ENCODE peak calls at places on chromosome 21, in six cellular contexts. M, N, G, K, A and L are unnamed samples.

GRCh38 chr21:41779659-41780058 is 12.8 kb upstream of the RIPK4 start:
- DNase-seq in K (no peak), G (no peak), N (no peak), A (no peak), M (no peak), L (no peak)

GRCh38 chr21:41562101-41563000 is 54.4 kb upstream of the TMPRSS2 start:
- DNase-seq in N (no peak), A (no peak), G (no peak), M (no peak), K (no peak), L (no peak)

GRCh38 chr21:16913010-16913409 is 599.8 kb upstream of the CXADR start:
- DNase-seq in M (no peak), N (no peak), K (peak), G (no peak), A (no peak), L (no peak)

GRCh38 chr21:31731112-31731801 is 661 bp downstream of the SCAF4 start:
- DNase-seq in K (peak), N (peak), A (peak), G (no peak), M (peak), L (peak)

GRCh38 chr21:28899220-28899619 is 93.5 kb downstream of the LTN1 start:
- DNase-seq in M (no peak), G (no peak), N (no peak), A (no peak), K (no peak), L (no peak)

GRCh38 chr21:15781986-15782385 is 52.2 kb downstream of the USP25 start:
- DNase-seq in G (no peak), A (no peak), N (no peak), M (no peak), K (no peak), L (no peak)

GRCh38 chr21:32325706-32326105 is 27.1 kb downstream of the MRAP start:
- DNase-seq in M (no peak), K (no peak), G (no peak), N (no peak), A (no peak), L (no peak)

GRCh38 chr21:41754481-41754891 is 12.4 kb downstream of the RIPK4 start:
- DNase-seq in M (no peak), N (no peak), A (no peak), G (no peak), K (peak), L (no peak)

GRCh38 chr21:28922368-28922767 is 70.3 kb downstream of the LTN1 start:
- DNase-seq in G (no peak), N (no peak), A (no peak), K (no peak), M (no peak), L (no peak)

GRCh38 chr21:16250282-16250681 is 520.5 kb downstream of the USP25 start:
- DNase-seq in A (no peak), G (no peak), N (no peak), K (no peak), M (no peak), L (no peak)

GRCh38 chr21:36966066-36966845 is at the start of gene HLCS:
- DNase-seq in M (peak), A (peak), N (peak), K (peak), G (peak), L (peak)

GRCh38 chr21:32141009-32141357 is 137.9 kb downstream of the MIS18A start:
- DNase-seq in G (no peak), N (no peak), M (no peak), A (no peak), K (no peak), L (no peak)

GRCh38 chr21:16534408-16535099 is 804.8 kb downstream of the USP25 start:
- DNase-seq in N (no peak), A (no peak), K (no peak), G (no peak), M (peak), L (no peak)

GRCh38 chr21:33857846-33858671 is 57.5 kb downstream of the ATP5PO start:
- DNase-seq in N (no peak), G (no peak), M (no peak), K (peak), A (no peak), L (no peak)

GRCh38 chr21:36717901-36718465 is 19.1 kb downstream of the SIM2 start:
- DNase-seq in M (no peak), G (no peak), A (no peak), N (no peak), K (no peak), L (no peak)

GRCh38 chr21:15617968-15618367 is 111.8 kb upstream of the USP25 start:
- DNase-seq in A (no peak), N (no peak), G (peak), M (peak), K (no peak), L (no peak)

GRCh38 chr21:37207441-37208009 is 59.6 kb downstream of the VPS26C start:
- DNase-seq in K (no peak), A (no peak), G (no peak), M (peak), N (peak), L (peak)

GRCh38 chr21:45994086-45994661 is 12.6 kb downstream of the COL6A1 start:
- DNase-seq in G (no peak), K (no peak), M (no peak), N (peak), A (peak), L (no peak)

GRCh38 chr21:43892984-43893535 is 28.0 kb downstream of the AGPAT3 start:
- DNase-seq in M (no peak), G (no peak), A (no peak), N (no peak), K (no peak), L (no peak)

GRCh38 chr21:41566500-41567014 is 58.6 kb upstream of the TMPRSS2 start:
- DNase-seq in A (no peak), N (no peak), G (no peak), K (no peak), M (no peak), L (no peak)

GRCh38 chr21:39386194-39386593 is 37.3 kb upstream of the HMGN1 start:
- DNase-seq in K (no peak), A (no peak), N (no peak), G (no peak), M (peak), L (no peak)

GRCh38 chr21:46391773-46392172 is 66.9 kb upstream of the DIP2A start:
- DNase-seq in N (no peak), G (no peak), M (no peak), K (no peak), A (no peak), L (no peak)

GRCh38 chr21:16455978-16456377 is 726.2 kb downstream of the USP25 start:
- DNase-seq in N (no peak), K (no peak), M (peak), G (no peak), A (no peak), L (no peak)

GRCh38 chr21:38334866-38335265 is 78.1 kb downstream of the KCNJ15 start:
- DNase-seq in N (no peak), A (no peak), M (no peak), K (no peak), G (no peak), L (no peak)

GRCh38 chr21:38337793-38338192 is 81.0 kb downstream of the KCNJ15 start:
- DNase-seq in G (no peak), M (no peak), N (no peak), A (no peak), K (no peak), L (no peak)

GRCh38 chr21:38330671-38331070 is 73.9 kb downstream of the KCNJ15 start:
- DNase-seq in K (no peak), M (no peak), N (no peak), G (no peak), A (no peak), L (no peak)

GRCh38 chr21:38329176-38329575 is 72.4 kb downstream of the KCNJ15 start:
- DNase-seq in A (no peak), K (no peak), N (no peak), G (no peak), M (no peak), L (no peak)

DNA sequence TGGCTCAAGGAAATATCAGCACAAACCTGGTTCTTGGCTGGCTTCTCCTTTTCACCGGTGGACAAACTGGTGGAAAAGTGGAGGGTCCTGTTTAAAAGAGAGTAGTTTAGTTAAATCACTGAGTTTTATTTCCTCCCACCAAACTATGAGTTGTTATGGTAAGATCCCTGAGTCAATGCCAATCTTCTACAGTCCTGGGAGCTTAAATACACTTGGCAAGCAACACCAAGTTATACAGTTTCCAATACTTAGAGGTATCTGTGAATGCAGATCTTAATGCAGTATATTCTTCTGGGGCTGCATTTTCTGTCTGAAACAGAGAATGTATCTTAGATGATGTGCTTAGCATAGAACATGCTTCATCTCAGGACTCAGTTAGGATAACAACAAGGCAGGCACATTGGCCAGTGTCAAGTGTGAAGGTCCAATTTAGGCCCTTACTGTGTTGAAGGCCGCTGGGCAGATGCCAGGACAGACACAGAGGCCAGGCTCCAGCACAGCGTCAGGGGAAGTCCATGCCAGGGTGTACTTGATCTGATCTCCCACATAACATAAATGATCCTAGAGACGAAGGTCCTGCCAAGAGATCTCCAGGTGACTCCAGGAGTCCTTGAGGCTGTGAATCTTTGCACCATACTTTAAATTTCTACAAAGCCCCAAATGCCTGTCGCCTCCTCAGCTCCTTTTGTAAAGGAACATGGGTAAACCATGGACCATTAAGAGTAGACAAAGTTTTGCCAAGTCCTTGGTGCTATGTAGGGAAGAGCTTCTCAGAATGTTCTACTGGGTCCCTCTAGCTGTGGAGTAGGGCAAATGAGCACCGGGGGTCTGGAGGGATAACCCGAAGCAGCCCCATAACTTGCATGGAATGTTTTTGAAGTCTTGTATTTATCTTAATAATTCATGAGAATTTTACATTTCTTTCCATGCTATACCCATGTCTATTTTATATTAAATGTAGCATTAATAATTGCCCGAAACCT is 76.8 kb downstream of the KCNJ15 start:
- DNase-seq in K (no peak), G (no peak), M (peak), N (no peak), A (no peak), L (no peak)
- TF ChIP-seq CTCF in K (no peak), G (peak), M (peak), N (no peak), A (no peak), L (no peak)

DNA sequence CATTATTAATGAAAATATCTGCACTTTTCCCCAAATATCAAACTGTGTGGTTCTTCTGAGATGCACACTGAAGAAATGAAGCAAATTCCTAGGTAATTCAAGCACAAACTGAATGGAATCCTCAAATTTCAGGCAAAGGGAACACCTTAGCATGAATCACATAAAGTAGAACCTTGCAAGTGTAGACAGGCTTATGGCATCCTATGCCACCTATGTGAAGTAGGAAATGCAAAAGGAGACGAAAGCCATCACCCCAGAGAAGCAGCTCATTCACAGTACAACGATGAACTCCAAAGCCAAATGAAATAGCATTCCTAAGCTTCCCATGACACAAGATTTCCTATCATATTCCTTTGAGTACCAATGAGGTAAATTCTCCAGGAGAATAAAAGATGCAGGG is 461.2 kb upstream of the RUNX1 start:
- DNase-seq in N (no peak), A (no peak), M (no peak), K (no peak), G (no peak), L (no peak)
- TF ChIP-seq CTCF in N (no peak), A (no peak), M (no peak), K (no peak), G (no peak), L (no peak)

GRCh38 chr21:44938976-44939531 is 775 bp upstream of the SLX9 start:
- DNase-seq in G (no peak), N (no peak), K (no peak), A (no peak), M (no peak), L (no peak)

GRCh38 chr21:44942566-44942965 is 2.7 kb downstream of the SLX9 start:
- DNase-seq in N (no peak), M (no peak), A (no peak), G (no peak), K (no peak), L (no peak)

GRCh38 chr21:44941567-44941966 is 1.7 kb downstream of the SLX9 start:
- DNase-seq in K (no peak), M (no peak), G (no peak), A (no peak), N (no peak), L (no peak)

GRCh38 chr21:44940116-44940631 is 345 bp downstream of the SLX9 start:
- DNase-seq in A (no peak), M (no peak), G (no peak), K (no peak), N (no peak), L (no peak)

DNA sequence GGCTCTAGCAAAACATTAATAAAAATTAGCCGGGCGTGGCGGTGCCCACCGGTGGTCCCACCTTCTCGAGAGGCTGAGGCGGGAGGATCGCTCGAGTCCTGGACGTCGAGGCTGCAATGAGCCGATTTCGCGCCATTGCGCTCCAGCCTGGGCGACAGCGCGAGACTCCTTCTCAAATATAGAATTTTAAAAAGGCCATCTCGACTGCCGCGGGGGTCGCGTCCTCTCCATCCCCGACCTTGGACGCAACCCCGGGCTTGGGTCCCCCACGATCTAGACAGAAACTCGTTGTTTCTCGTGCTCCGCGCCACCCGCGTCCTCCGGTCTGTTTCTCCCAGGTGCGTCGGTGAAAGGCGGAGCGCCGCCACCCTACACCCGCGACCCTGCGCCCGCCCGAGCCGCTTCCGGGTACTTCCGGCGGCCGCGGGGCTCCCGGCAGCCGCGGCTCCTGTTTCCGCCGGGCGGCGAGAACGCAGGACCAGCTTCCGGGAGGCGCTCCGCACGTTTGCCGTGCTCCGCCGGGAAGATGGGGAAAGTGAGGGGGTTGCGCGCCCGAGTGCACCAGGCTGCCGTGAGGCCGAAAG is at the start of gene SLX9:
- DNase-seq in K (peak), N (peak), A (peak), M (peak), G (no peak), L (peak)
- TF ChIP-seq CTCF in K (no peak), N (no peak), A (no peak), M (no peak), G (no peak), L (no peak)

GRCh38 chr21:26490771-26491170 is 82.3 kb downstream of the CYYR1 start:
- DNase-seq in N (no peak), G (no peak), K (no peak), A (no peak), M (no peak), L (no peak)

GRCh38 chr21:26487981-26488480 is 85.1 kb downstream of the CYYR1 start:
- DNase-seq in M (no peak), N (no peak), A (no peak), G (no peak), K (no peak), L (no peak)

GRCh38 chr21:26495283-26495849 is 77.7 kb downstream of the CYYR1 start:
- DNase-seq in K (no peak), A (no peak), M (no peak), G (no peak), N (no peak), L (no peak)

GRCh38 chr21:26491663-26492062 is 81.4 kb downstream of the CYYR1 start:
- DNase-seq in G (no peak), A (no peak), N (no peak), K (no peak), M (no peak), L (no peak)

DNA sequence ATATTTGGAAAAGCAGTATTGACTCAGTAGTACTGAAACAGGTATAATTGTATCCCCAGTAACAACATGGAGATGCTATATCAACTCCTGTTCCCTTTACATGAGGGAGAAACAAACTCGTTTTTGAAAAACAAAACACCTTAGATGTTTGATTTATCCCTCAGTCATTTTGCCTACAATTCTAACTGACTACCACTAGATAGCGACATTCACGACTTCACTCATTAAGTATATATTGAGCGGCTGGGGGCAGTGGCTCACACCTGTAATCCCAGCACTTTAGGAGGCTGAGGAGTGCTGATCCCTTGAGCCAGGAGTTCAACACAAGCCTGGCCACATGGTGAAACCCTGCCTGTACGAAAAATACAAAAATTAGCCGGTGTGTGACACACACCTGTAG is 83.3 kb downstream of the CYYR1 start:
- DNase-seq in K (no peak), M (no peak), G (no peak), N (no peak), A (no peak), L (no peak)
- TF ChIP-seq CTCF in K (no peak), M (no peak), G (peak), N (no peak), A (no peak), L (no peak)

GRCh38 chr21:34910396-34910795 is 138.7 kb downstream of the RUNX1 start:
- DNase-seq in K (no peak), M (no peak), A (no peak), N (no peak), G (no peak), L (no peak)

GRCh38 chr21:34911360-34911759 is 137.7 kb downstream of the RUNX1 start:
- DNase-seq in A (no peak), G (no peak), N (no peak), K (no peak), M (no peak), L (no peak)

GRCh38 chr21:34914239-34914638 is 134.9 kb downstream of the RUNX1 start:
- DNase-seq in G (no peak), A (no peak), K (no peak), N (no peak), M (no peak), L (no peak)

GRCh38 chr21:34913786-34914185 is 135.3 kb downstream of the RUNX1 start:
- DNase-seq in K (no peak), A (no peak), G (no peak), N (no peak), M (peak), L (no peak)

GRCh38 chr21:34912022-34912933 is 136.8 kb downstream of the RUNX1 start:
- DNase-seq in N (no peak), M (no peak), G (no peak), K (no peak), A (no peak), L (no peak)
- TF ChIP-seq CTCF in N (no peak), M (no peak), G (peak), K (no peak), A (no peak), L (no peak)

DNA sequence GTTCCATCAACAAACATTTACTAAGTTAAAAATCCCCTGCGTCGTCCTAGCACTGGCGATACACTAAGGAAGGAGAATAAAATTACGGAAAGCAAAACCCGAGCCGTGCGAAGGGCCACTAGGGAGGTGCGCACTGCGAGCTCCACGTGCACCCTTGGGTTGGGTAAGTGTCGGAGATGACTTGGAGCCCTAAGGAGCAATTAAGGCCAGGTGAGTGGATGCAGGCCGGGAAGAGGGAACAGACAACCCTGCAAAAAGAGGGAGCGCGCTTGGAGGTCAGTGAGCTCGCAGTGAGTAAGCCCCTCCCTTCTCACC is 704 bp downstream of the WDR4 start:
- DNase-seq in M (no peak), K (no peak), N (no peak), G (peak), A (no peak), L (no peak)
- TF ChIP-seq CTCF in M (no peak), K (no peak), N (no peak), G (no peak), A (no peak), L (no peak)

GRCh38 chr21:22575165-22575584 is 1577.0 kb downstream of the NCAM2 start:
- DNase-seq in N (no peak), M (no peak), G (no peak), K (peak), A (peak), L (no peak)
- TF ChIP-seq CTCF in N (no peak), M (no peak), G (peak), K (peak), A (peak), L (no peak)